ENCODE peak calls at places on chromosome 14, in seven cellular contexts. One of them, this sample, is unnamed.

GRCh38 chr14:52551205-52551604 is 1.1 kb downstream of the TXNDC16 start:
- DNase-seq in H54: no peak
- DNase-seq in stimulated activated CD4-positive, alpha-beta T cell treated with anti-CD3 and anti-CD28 coated beads, Interleukin-2, amount 100 ng/mL, for 48 hours: no peak
- DNase-seq in coronary artery: no peak
- DNase-seq in H1: no peak
- DNase-seq in HuH-7: no peak
- DNase-seq in suprapubic skin: no peak
- DNase-seq in this sample: no peak

GRCh38 chr14:81122326-81122725 is 98.4 kb downstream of the GTF2A1 start:
- DNase-seq in H54: no peak
- DNase-seq in stimulated activated CD4-positive, alpha-beta T cell treated with anti-CD3 and anti-CD28 coated beads, Interleukin-2, amount 100 ng/mL, for 48 hours: no peak
- DNase-seq in coronary artery: no peak
- DNase-seq in H1: no peak
- DNase-seq in HuH-7: no peak
- DNase-seq in suprapubic skin: no peak
- DNase-seq in this sample: no peak

GRCh38 chr14:71119075-71119474 is 211.8 kb downstream of the PCNX1 start:
- DNase-seq in H54: no peak
- DNase-seq in stimulated activated CD4-positive, alpha-beta T cell treated with anti-CD3 and anti-CD28 coated beads, Interleukin-2, amount 100 ng/mL, for 48 hours: no peak
- DNase-seq in coronary artery: no peak
- DNase-seq in H1: no peak
- DNase-seq in HuH-7: no peak
- DNase-seq in suprapubic skin: no peak
- DNase-seq in this sample: no peak

GRCh38 chr14:74509587-74510210 is 16.1 kb downstream of the ISCA2 start:
- DNase-seq in H54: no peak
- DNase-seq in stimulated activated CD4-positive, alpha-beta T cell treated with anti-CD3 and anti-CD28 coated beads, Interleukin-2, amount 100 ng/mL, for 48 hours: no peak
- DNase-seq in coronary artery: peak
- DNase-seq in H1: no peak
- DNase-seq in HuH-7: no peak
- DNase-seq in suprapubic skin: no peak
- DNase-seq in this sample: no peak

GRCh38 chr14:64800000-64800399 is 79.7 kb downstream of the SPTB start:
- DNase-seq in H54: peak
- DNase-seq in stimulated activated CD4-positive, alpha-beta T cell treated with anti-CD3 and anti-CD28 coated beads, Interleukin-2, amount 100 ng/mL, for 48 hours: no peak
- DNase-seq in coronary artery: no peak
- DNase-seq in H1: no peak
- DNase-seq in HuH-7: no peak
- DNase-seq in suprapubic skin: no peak
- DNase-seq in this sample: no peak

GRCh38 chr14:36767603-36768281 is 106.1 kb downstream of the PAX9 start:
- DNase-seq in H54: no peak
- DNase-seq in stimulated activated CD4-positive, alpha-beta T cell treated with anti-CD3 and anti-CD28 coated beads, Interleukin-2, amount 100 ng/mL, for 48 hours: no peak
- DNase-seq in coronary artery: no peak
- DNase-seq in H1: no peak
- DNase-seq in HuH-7: no peak
- DNase-seq in suprapubic skin: no peak
- DNase-seq in this sample: no peak

GRCh38 chr14:76133103-76133502 is 18.6 kb upstream of the GPATCH2L start:
- DNase-seq in H54: peak
- DNase-seq in stimulated activated CD4-positive, alpha-beta T cell treated with anti-CD3 and anti-CD28 coated beads, Interleukin-2, amount 100 ng/mL, for 48 hours: peak
- DNase-seq in coronary artery: no peak
- DNase-seq in H1: no peak
- DNase-seq in HuH-7: peak
- DNase-seq in suprapubic skin: no peak
- DNase-seq in this sample: no peak

GRCh38 chr14:30303350-30303749 is 255.6 kb upstream of the G2E3 start:
- DNase-seq in H54: no peak
- DNase-seq in stimulated activated CD4-positive, alpha-beta T cell treated with anti-CD3 and anti-CD28 coated beads, Interleukin-2, amount 100 ng/mL, for 48 hours: no peak
- DNase-seq in coronary artery: no peak
- DNase-seq in H1: no peak
- DNase-seq in HuH-7: no peak
- DNase-seq in suprapubic skin: no peak
- DNase-seq in this sample: no peak

GRCh38 chr14:64253672-64254071 is 40.5 kb downstream of the ESR2 start:
- DNase-seq in H54: no peak
- DNase-seq in stimulated activated CD4-positive, alpha-beta T cell treated with anti-CD3 and anti-CD28 coated beads, Interleukin-2, amount 100 ng/mL, for 48 hours: no peak
- DNase-seq in coronary artery: no peak
- DNase-seq in H1: no peak
- DNase-seq in HuH-7: no peak
- DNase-seq in suprapubic skin: no peak
- DNase-seq in this sample: no peak

GRCh38 chr14:78567343-78567742 is 397.2 kb downstream of the NRXN3 start:
- DNase-seq in H54: no peak
- DNase-seq in stimulated activated CD4-positive, alpha-beta T cell treated with anti-CD3 and anti-CD28 coated beads, Interleukin-2, amount 100 ng/mL, for 48 hours: no peak
- DNase-seq in coronary artery: no peak
- DNase-seq in H1: no peak
- DNase-seq in HuH-7: no peak
- DNase-seq in suprapubic skin: no peak
- DNase-seq in this sample: no peak

GRCh38 chr14:61973981-61974380 is 211.8 kb downstream of the SNAPC1 start:
- DNase-seq in H54: no peak
- DNase-seq in stimulated activated CD4-positive, alpha-beta T cell treated with anti-CD3 and anti-CD28 coated beads, Interleukin-2, amount 100 ng/mL, for 48 hours: no peak
- DNase-seq in coronary artery: no peak
- DNase-seq in H1: no peak
- DNase-seq in HuH-7: no peak
- DNase-seq in suprapubic skin: no peak
- DNase-seq in this sample: no peak

GRCh38 chr14:85443001-85443400 is 86.9 kb upstream of the FLRT2 start:
- DNase-seq in H54: no peak
- DNase-seq in stimulated activated CD4-positive, alpha-beta T cell treated with anti-CD3 and anti-CD28 coated beads, Interleukin-2, amount 100 ng/mL, for 48 hours: no peak
- DNase-seq in coronary artery: no peak
- DNase-seq in H1: no peak
- DNase-seq in HuH-7: no peak
- DNase-seq in suprapubic skin: no peak
- DNase-seq in this sample: no peak